ENCODE peak calls at places on chromosomes 1 and 21, in four cellular contexts. C is breast epithelium, E is NCI-H446 treated with DMSO at 0.1 percent for 48 hours, R is naive B cell. I is an unnamed sample.

GRCh38 chr1:240526321-240526720 is 85.6 kb downstream of the GREM2 start:
- DNase-seq in C (no peak), E (no peak), R (no peak), I (no peak)

GRCh38 chr1:205811660-205812059 is 1.3 kb downstream of the SLC41A1 start:
- DNase-seq in C (no peak), E (no peak), R (no peak), I (peak; percentile 42)

GRCh38 chr21:37402251-37402867 is 35.8 kb downstream of the DYRK1A start:
- DNase-seq in C (no peak), E (no peak), R (no peak), I (no peak)

GRCh38 chr1:111747282-111747734 is 8.1 kb upstream of the INKA2 start:
- DNase-seq in C (no peak), E (peak; percentile 45), R (peak; percentile 43), I (no peak)

GRCh38 chr1:100342391-100342790 is 9.9 kb upstream of the CDC14A start:
- DNase-seq in C (no peak), E (no peak), R (no peak), I (no peak)

GRCh38 chr1:169321539-169321938 is 46.1 kb downstream of the NME7 start:
- DNase-seq in C (no peak), E (peak; percentile 15), R (no peak), I (no peak)

GRCh38 chr1:111990878-111991760 is 1.7 kb upstream of the KCND3 start:
- DNase-seq in C (peak; percentile 75), E (peak; percentile 88), R (no peak), I (peak; percentile 70)

GRCh38 chr21:31795992-31796391 is 64.1 kb upstream of the SCAF4 start:
- DNase-seq in C (no peak), E (no peak), R (no peak), I (no peak)

GRCh38 chr1:178037510-178038253 is 56.2 kb upstream of the RASAL2 start:
- DNase-seq in C (peak; percentile 84), E (no peak), R (no peak), I (peak; percentile 45)